ENCODE peak calls at places on chromosomes 5 and 9, in four cellular contexts. Q is GM12878, C is GM23248, B is heart left ventricle. D is an unnamed sample.
A peak's percentile ranks its signal among the peaks of the same experiment; 100 is the strongest.

GRCh38 chr5:177545487-177546261 is 8.7 kb downstream of the FAM193B start:
- DNase-seq in Q (no peak), C (peak; percentile 92), B (peak; percentile 61), D (peak; percentile 72)

GRCh38 chr5:54217826-54218503 is 92.4 kb downstream of the ARL15 start:
- DNase-seq in Q (no peak), C (peak; percentile 72), B (no peak), D (peak; percentile 50)

GRCh38 chr5:100731768-100732167 is 171.3 kb downstream of the ST8SIA4 start:
- DNase-seq in Q (peak; percentile 52), C (no peak), B (no peak), D (no peak)

GRCh38 chr5:145960848-145961600 is 24.6 kb downstream of the SH3RF2 start:
- DNase-seq in Q (no peak), C (no peak), B (no peak), D (peak; percentile 75)

GRCh38 chr5:9046756-9047481 is 499.0 kb downstream of the SEMA5A start:
- DNase-seq in Q (no peak), C (peak; percentile 93), B (peak; percentile 56), D (peak; percentile 96)

GRCh38 chr9:126587187-126588185 is 26.2 kb upstream of the LMX1B start:
- DNase-seq in Q (no peak), C (peak; percentile 36), B (peak; percentile 84), D (no peak)

GRCh38 chr9:114110180-114110579 is 11.1 kb upstream of the KIF12 start:
- DNase-seq in Q (no peak), C (peak; percentile 82), B (no peak), D (peak; percentile 75)

GRCh38 chr9:76534031-76534430 is 75.0 kb downstream of the GCNT1 start:
- DNase-seq in Q (no peak), C (peak; percentile 37), B (no peak), D (no peak)

GRCh38 chr9:109640232-109641078 is 139.5 kb upstream of the PALM2AKAP2 start:
- DNase-seq in Q (no peak), C (peak; percentile 68), B (peak; percentile 75), D (peak; percentile 20)

GRCh38 chr9:16281707-16282106 is 588.8 kb downstream of the BNC2 start:
- DNase-seq in Q (no peak), C (no peak), B (no peak), D (peak; percentile 26)

GRCh38 chr9:16276866-16277265 is 593.6 kb downstream of the BNC2 start:
- DNase-seq in Q (no peak), C (no peak), B (no peak), D (no peak)

GRCh38 chr9:16275795-16276624 is 594.5 kb downstream of the BNC2 start:
- DNase-seq in Q (no peak), C (no peak), B (no peak), D (no peak)

GRCh38 chr9:16277471-16277870 is 593.0 kb downstream of the BNC2 start:
- DNase-seq in Q (no peak), C (no peak), B (no peak), D (no peak)

DNA sequence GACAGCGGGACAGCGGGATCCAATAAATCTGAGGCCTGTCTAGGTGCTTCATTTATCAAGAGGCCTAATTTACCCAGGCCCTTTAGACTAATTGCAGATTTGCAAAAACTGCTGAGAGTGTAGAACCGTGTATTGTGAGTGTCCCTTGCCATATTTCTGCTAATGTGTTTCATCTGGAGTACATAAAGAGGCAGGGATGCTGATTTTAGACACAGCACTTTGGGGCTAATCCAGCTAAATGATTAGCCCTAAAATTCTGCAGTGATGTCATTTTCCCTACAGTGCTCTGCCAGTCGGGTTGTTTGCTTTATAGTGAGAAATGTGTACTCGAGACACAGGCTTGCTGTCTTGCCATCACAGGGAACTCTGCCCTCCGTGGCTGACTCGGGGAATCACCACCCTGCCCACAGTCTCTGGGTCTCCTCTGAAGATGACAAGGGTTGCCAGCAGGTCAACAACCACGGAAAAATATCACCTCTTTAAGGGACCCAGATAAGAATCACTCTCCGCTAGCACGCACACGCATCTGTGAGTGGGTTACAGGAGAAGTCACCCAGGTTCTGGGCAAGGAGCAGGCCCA is 592.0 kb downstream of the BNC2 start:
- DNase-seq in Q (no peak), C (peak; percentile 14), B (no peak), D (no peak)
- H3K4me1 ChIP-seq in Q (no peaks in the 10 kb centered on the region), C (no peaks in the 10 kb centered on the region), B (no peaks in the 10 kb centered on the region), D (no peaks in the 10 kb centered on the region)

DNA sequence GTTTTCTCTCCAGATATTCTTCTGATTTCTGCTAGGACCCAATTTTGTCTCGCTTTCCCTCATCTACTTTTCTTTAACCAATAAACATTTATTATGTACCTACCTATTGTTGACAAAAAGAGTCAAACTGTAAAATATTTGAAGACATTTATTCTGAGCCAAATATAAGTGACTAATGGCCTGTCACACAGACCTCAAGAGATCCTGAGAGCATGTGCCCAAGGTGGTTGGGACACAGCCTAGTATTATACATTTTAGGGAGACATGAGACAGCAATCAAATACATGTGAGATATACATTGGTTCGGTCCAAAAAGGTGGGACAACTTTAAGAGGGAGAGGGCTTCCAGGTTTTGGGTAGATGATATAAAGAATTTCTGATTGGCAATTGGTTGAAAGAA is 191.8 kb downstream of the NXNL2 start:
- DNase-seq in Q (no peak), C (no peak), B (no peak), D (no peak)
- H3K27ac ChIP-seq in Q (no peak overlapping the region), C (no peak overlapping the region), B (no peak overlapping the region), D (no peak overlapping the region)

DNA sequence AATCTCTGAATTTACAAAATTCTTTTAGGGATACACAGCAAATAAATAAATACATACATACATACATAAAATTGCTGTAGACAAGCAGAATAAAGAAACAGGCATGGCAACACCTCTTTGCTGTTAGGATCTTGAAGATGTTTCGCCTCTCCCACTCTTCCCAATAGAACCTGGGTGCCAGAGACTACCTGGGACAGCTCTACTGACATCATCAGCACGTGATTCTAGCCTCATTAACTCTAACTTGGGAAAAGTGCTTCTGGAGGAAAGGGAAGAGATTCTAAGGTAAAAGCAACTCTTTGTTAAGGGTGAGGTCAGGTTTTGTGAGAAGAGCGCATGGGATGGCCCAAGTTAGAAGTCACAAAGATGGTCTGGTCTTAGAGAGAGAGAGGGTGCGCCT is 339.1 kb downstream of the RFX3 start:
- DNase-seq in Q (no peak), C (no peak), B (no peak), D (no peak)
- H3K4me1 ChIP-seq in Q (no peaks in the 10 kb centered on the region), C (no peaks in the 10 kb centered on the region), B (no peaks in the 10 kb centered on the region), D (no peaks in the 10 kb centered on the region)

GRCh38 chr9:31030741-31031202 is 1353.7 kb upstream of the ACO1 start:
- DNase-seq in Q (no peak), C (peak; percentile 23), B (no peak), D (no peak)

GRCh38 chr9:31023793-31024192 is 1360.7 kb upstream of the ACO1 start:
- DNase-seq in Q (no peak), C (no peak), B (no peak), D (no peak)

GRCh38 chr9:31027678-31028077 is 1356.8 kb upstream of the ACO1 start:
- DNase-seq in Q (no peak), C (no peak), B (no peak), D (no peak)

GRCh38 chr9:31032206-31032605 is 1352.2 kb upstream of the ACO1 start:
- DNase-seq in Q (no peak), C (no peak), B (no peak), D (no peak)

DNA sequence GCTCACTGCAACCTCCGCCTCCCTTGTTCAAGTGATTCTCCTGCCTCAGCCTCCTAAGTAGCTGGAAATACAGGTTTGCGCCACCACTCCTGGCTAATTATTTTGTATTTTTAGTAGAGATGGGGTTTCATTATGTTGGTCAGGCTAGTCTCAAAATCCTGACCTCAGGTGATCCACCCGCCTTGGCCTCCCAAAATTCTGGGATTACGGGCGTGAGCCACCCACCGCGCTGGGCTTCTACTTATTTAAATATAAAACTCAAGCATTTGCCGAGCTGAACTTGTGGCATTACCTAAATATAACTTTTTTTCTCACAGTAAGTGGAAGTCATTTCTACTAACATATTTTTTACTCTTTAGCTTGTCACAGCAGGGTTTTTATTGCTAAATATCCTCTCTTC is 1356.3 kb upstream of the ACO1 start:
- DNase-seq in Q (no peak), C (no peak), B (no peak), D (no peak)
- H3K27ac ChIP-seq in Q (no peak overlapping the region), C (no peak overlapping the region), B (no peak overlapping the region), D (no peak overlapping the region)

GRCh38 chr9:122334916-122335315 is 35.9 kb upstream of the PTGS1 start:
- DNase-seq in Q (no peak), C (peak; percentile 28), B (no peak), D (no peak)

GRCh38 chr9:122337561-122337939 is 33.3 kb upstream of the PTGS1 start:
- DNase-seq in Q (no peak), C (no peak), B (no peak), D (no peak)

GRCh38 chr9:122336836-122337560 is 33.8 kb upstream of the PTGS1 start:
- DNase-seq in Q (no peak), C (no peak), B (no peak), D (no peak)

GRCh38 chr9:122338536-122338935 is 32.3 kb upstream of the PTGS1 start:
- DNase-seq in Q (no peak), C (no peak), B (no peak), D (no peak)

GRCh38 chr9:122336189-122336588 is 34.6 kb upstream of the PTGS1 start:
- DNase-seq in Q (no peak), C (no peak), B (no peak), D (no peak)
- H3K4me1 ChIP-seq in Q (no peaks in the 10 kb centered on the region), C (no peaks in the 10 kb centered on the region), B (peaks cover 14% of the 10 kb centered on the region), D (no peaks in the 10 kb centered on the region)

GRCh38 chr5:50343715-50344114 is 97.4 kb downstream of the EMB start:
- DNase-seq in Q (no peak), C (no peak), B (no peak), D (no peak)

GRCh38 chr5:50340757-50341156 is 100.3 kb downstream of the EMB start:
- DNase-seq in Q (no peak), C (no peak), B (no peak), D (no peak)
- H3K27ac ChIP-seq in Q (no peak overlapping the region), C (no peak overlapping the region), B (no peak overlapping the region), D (no peak overlapping the region)

DNA sequence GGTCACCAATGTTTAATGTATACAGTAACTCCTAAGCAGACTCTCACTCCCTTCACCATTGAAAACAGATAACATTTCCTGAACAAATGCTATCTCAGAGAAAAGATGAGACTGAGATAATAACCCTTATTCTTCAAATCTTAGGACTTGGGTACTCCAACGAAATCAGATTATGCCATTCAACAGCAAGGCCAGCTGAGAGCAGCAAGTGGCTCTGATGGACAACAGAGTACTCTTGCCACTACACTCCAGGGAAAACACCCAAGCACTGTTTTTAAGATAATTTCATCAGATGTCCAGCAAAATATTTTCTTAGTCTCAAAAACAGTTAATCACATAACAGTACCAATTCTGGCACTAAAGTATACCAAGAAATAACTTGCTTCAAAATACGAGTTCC is 10.1 kb downstream of the PPP2CA start:
- DNase-seq in Q (no peak), C (no peak), B (no peak), D (no peak)
- H3K4me1 ChIP-seq in Q (peaks cover 7% of the 10 kb centered on the region), C (peaks cover 17% of the 10 kb centered on the region), B (peaks cover 86% of the 10 kb centered on the region), D (peaks cover 15% of the 10 kb centered on the region)

GRCh38 chr9:130198501-130199179 is 26.4 kb downstream of the NCS1 start:
- DNase-seq in Q (no peak), C (no peak), B (no peak), D (no peak)
- H3K27ac ChIP-seq in Q (no peak overlapping the region), C (no peak overlapping the region), B (no peak overlapping the region), D (no peak overlapping the region)